ENCODE peak calls at places on chromosomes 2 and 18, in four cellular contexts. P, C, M and W are unnamed samples.

GRCh38 chr2:207926133-207927076 is 98.9 kb downstream of the PLEKHM3 start:
- DNase-seq in P (peak; percentile 37), C (no peak), M (no peak), W (no peak)

GRCh38 chr2:190405069-190405468 is 3.1 kb upstream of the MFSD6 start:
- DNase-seq in P (no peak), C (no peak), M (no peak), W (no peak)

GRCh38 chr2:181973379-181973778 is 12.3 kb upstream of the PPP1R1C start:
- DNase-seq in P (no peak), C (no peak), M (no peak), W (no peak)

GRCh38 chr2:11753452-11753885 is 7.0 kb downstream of the LPIN1 start:
- DNase-seq in P (no peak), C (peak; percentile 69), M (no peak), W (peak; percentile 74)

GRCh38 chr18:45161850-45162249 is 453.4 kb upstream of the SLC14A2 start:
- DNase-seq in P (no peak), C (no peak), M (no peak), W (no peak)

GRCh38 chr2:85159589-85159988 is 26.4 kb downstream of the TCF7L1 start:
- DNase-seq in P (no peak), C (no peak), M (no peak), W (no peak)

GRCh38 chr2:39571197-39571731 is 94.5 kb upstream of the TMEM178A start:
- DNase-seq in P (no peak), C (no peak), M (no peak), W (no peak)

GRCh38 chr2:21228041-21228895 is 104.5 kb downstream of the TDRD15 start:
- DNase-seq in P (no peak), C (no peak), M (no peak), W (no peak)

GRCh38 chr2:95086017-95086416 is 35.6 kb downstream of the MRPS5 start:
- DNase-seq in P (no peak), C (no peak), M (no peak), W (no peak)

GRCh38 chr2:16255120-16255519 is 314.8 kb downstream of the MYCN start:
- DNase-seq in P (no peak), C (no peak), M (no peak), W (no peak)

GRCh38 chr2:212030709-212031108 is 507.9 kb downstream of the ERBB4 start:
- DNase-seq in P (no peak), C (no peak), M (no peak), W (no peak)

GRCh38 chr2:216441308-216442010 is 29.2 kb downstream of the SMARCAL1 start:
- DNase-seq in P (no peak), C (no peak), M (no peak), W (no peak)

GRCh38 chr2:12694990-12695774 is 21.6 kb upstream of the TRIB2 start:
- DNase-seq in P (no peak), C (no peak), M (no peak), W (no peak)

GRCh38 chr2:61272421-61273070 is 110.6 kb downstream of the C2orf74 start:
- DNase-seq in P (no peak), C (no peak), M (no peak), W (no peak)

GRCh38 chr18:68033466-68033865 is 516.9 kb upstream of the DSEL start:
- DNase-seq in P (no peak), C (no peak), M (no peak), W (no peak)

GRCh38 chr2:151999058-151999457 is 99.8 kb downstream of the CACNB4 start:
- DNase-seq in P (peak; percentile 9), C (peak; percentile 61), M (peak; percentile 79), W (peak; percentile 65)

GRCh38 chr18:2903006-2903405 is 56.2 kb downstream of the EMILIN2 start:
- DNase-seq in P (peak; percentile 50), C (no peak), M (no peak), W (no peak)

GRCh38 chr2:131151398-131151797 is 46.3 kb downstream of the PLEKHB2 start:
- DNase-seq in P (no peak), C (no peak), M (no peak), W (no peak)

GRCh38 chr18:50662177-50662576 is 102.3 kb downstream of the MAPK4 start:
- DNase-seq in P (no peak), C (no peak), M (no peak), W (no peak)

GRCh38 chr2:105611328-105611627 is 133.4 kb upstream of the NCK2 start:
- DNase-seq in P (no peak), C (no peak), M (no peak), W (no peak)

GRCh38 chr2:41879367-41879871 is 168.4 kb upstream of the PKDCC start:
- DNase-seq in P (no peak), C (no peak), M (no peak), W (no peak)

GRCh38 chr18:48866028-48866733 is 84.6 kb downstream of the SMAD7 start:
- DNase-seq in P (peak; percentile 35), C (peak; percentile 57), M (no peak), W (no peak)

GRCh38 chr2:54310961-54311360 is 54.9 kb upstream of the TSPYL6 start:
- DNase-seq in P (no peak), C (no peak), M (no peak), W (no peak)

GRCh38 chr2:196712867-196713266 is 73.4 kb downstream of the CCDC150 start:
- DNase-seq in P (no peak), C (no peak), M (no peak), W (no peak)

GRCh38 chr2:158024288-158024898 is 77.3 kb upstream of the UPP2 start:
- DNase-seq in P (peak; percentile 9), C (peak; percentile 52), M (no peak), W (no peak)

GRCh38 chr2:205086689-205087088 is 541.4 kb downstream of the PARD3B start:
- DNase-seq in P (peak; percentile 9), C (no peak), M (no peak), W (no peak)

GRCh38 chr2:36369163-36369562 is 13.6 kb downstream of the CRIM1 start:
- DNase-seq in P (no peak), C (no peak), M (no peak), W (no peak)

GRCh38 chr2:29528891-29529520 is 392.4 kb downstream of the ALK start:
- DNase-seq in P (no peak), C (peak; percentile 54), M (no peak), W (peak; percentile 69)

GRCh38 chr2:174512345-174512744 is 25.5 kb upstream of the GPR155 start:
- DNase-seq in P (no peak), C (no peak), M (no peak), W (no peak)

GRCh38 chr2:218662377-218662776 is 2.9 kb downstream of the BCS1L start:
- DNase-seq in P (no peak), C (no peak), M (no peak), W (no peak)

GRCh38 chr2:5699963-5700362 is 7.8 kb downstream of the SOX11 start:
- DNase-seq in P (no peak), C (no peak), M (no peak), W (no peak)

GRCh38 chr2:26706616-26707473 is 14.3 kb downstream of the KCNK3 start:
- DNase-seq in P (no peak), C (no peak), M (no peak), W (no peak)

GRCh38 chr2:201559067-201559710 is 84.1 kb downstream of the TMEM237 start:
- DNase-seq in P (no peak), C (peak; percentile 43), M (no peak), W (no peak)

GRCh38 chr2:42906557-42907380 is 114.4 kb upstream of the HAAO start:
- DNase-seq in P (no peak), C (no peak), M (peak; percentile 47), W (no peak)

GRCh38 chr2:74267068-74267467 is 68.7 kb downstream of the MTHFD2 start:
- DNase-seq in P (no peak), C (no peak), M (peak; percentile 42), W (no peak)

GRCh38 chr2:232315923-232316299 is 62.6 kb upstream of the ALPP start:
- DNase-seq in P (no peak), C (no peak), M (no peak), W (no peak)

GRCh38 chr2:112257575-112257974 is 2.7 kb upstream of the ZC3H8 start:
- DNase-seq in P (no peak), C (no peak), M (no peak), W (no peak)

GRCh38 chr2:222671259-222672067 is at the start of gene MOGAT1:
- DNase-seq in P (no peak), C (peak; percentile 76), M (peak; percentile 84), W (peak; percentile 85)
- TF ChIP-seq CTCF in P (no peak), C (no peak), M (peak; percentile 42), W (no peak)

GRCh38 chr2:108215794-108216211 is 24.0 kb upstream of the SULT1C3 start:
- DNase-seq in P (no peak), C (no peak), M (peak; percentile 38), W (peak; percentile 46)
- TF ChIP-seq CTCF in P (no peak), C (peak; percentile 28), M (peak; percentile 52), W (peak; percentile 36)

DNA sequence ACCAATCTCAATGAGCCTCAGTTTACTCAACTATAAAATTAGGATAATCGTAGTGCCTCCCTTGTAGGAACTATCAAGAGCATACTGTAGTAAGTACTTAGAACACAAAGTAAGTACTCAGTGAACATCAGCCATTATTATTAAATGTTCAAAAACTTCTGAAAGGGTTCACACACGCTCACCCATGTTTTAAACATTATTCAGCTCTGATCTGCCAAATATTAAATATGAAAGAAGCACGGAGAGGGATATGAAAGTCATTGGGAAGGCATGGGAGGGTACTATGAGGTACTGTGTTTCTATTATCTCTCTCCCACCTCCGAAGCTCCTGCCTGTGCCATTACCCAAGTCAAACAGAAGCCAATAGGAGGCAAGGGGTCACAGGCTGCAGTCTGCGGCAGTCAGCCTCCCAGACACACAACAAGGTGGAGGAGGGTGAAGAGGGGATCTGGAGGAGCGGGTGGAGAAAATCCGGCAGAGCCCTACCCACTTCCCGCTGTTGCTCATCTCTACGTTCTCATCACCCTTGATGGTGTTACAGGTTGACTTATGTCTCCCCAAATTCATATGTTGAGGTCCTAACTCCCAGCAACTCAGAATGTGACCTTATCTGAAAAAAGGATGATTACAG is 2.0 kb upstream of the TBC1D8 start:
- DNase-seq in P (no peak), C (no peak), M (no peak), W (no peak)
- TF ChIP-seq CTCF in P (no peak), C (no peak), M (no peak), W (no peak)

GRCh38 chr2:47653909-47654789 is 128.8 kb upstream of the MSH6 start:
- DNase-seq in P (no peak), C (no peak), M (peak; percentile 71), W (peak; percentile 32)
- TF ChIP-seq CTCF in P (peak; percentile 35), C (no peak), M (peak; percentile 73), W (peak; percentile 14)

DNA sequence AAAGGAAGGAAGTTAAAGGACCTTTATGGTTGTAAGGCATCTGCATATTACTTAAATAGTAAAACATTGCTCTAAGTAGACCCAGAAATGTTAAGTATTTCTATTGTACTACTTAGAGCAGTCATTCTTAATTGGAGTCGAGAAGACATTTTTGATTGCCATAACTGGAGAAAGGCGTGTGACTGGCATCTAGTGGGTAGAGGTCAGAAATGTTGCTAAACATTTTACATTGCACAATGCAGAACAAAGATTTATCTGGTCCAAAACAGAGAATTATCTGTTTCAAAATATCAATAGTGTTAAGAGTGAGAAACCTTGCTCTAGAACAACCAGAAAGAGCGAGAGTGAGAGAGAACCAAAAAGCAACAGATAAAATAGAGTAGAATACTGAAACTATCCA is 23.3 kb upstream of the ROCK1 start:
- DNase-seq in P (no peak), C (no peak), M (no peak), W (no peak)
- TF ChIP-seq CTCF in P (peak; percentile 16), C (peak; percentile 37), M (peak; percentile 12), W (peak; percentile 49)